ENCODE peak calls at places on chromosomes 1 and 21, in six cellular contexts. Z is left lung, B is esophagus squamous epithelium, T is psoas muscle, L is ovary, U is lung. M is an unnamed sample.
A peak's percentile ranks its signal among the peaks of the same experiment; 100 is the strongest.

GRCh38 chr1:82264762-82265161 is 464.0 kb downstream of the ADGRL2 start:
- DNase-seq in Z (no peak), B (no peak), T (no peak), L (no peak), U (no peak), M (no peak)

GRCh38 chr1:198153804-198154203 is 3.0 kb upstream of the NEK7 start:
- DNase-seq in Z (no peak), B (no peak), T (no peak), L (no peak), U (no peak), M (no peak)

GRCh38 chr1:211305044-211305443 is 21.6 kb upstream of the TRAF5 start:
- DNase-seq in Z (no peak), B (no peak), T (no peak), L (no peak), U (no peak), M (no peak)

GRCh38 chr1:205326812-205327466 is 5.4 kb upstream of the NUAK2 start:
- DNase-seq in Z (no peak), B (no peak), T (no peak), L (no peak), U (no peak), M (no peak)

GRCh38 chr1:224533517-224533916 is 82.6 kb upstream of the CNIH3 start:
- DNase-seq in Z (no peak), B (no peak), T (no peak), L (no peak), U (no peak), M (no peak)

GRCh38 chr1:8016244-8017241 is 9.6 kb downstream of the ERRFI1 start:
- DNase-seq in Z (no peak), B (no peak), T (no peak), L (no peak), U (no peak), M (no peak)

GRCh38 chr1:227449051-227449450 is 114.3 kb upstream of the ZNF678 start:
- DNase-seq in Z (no peak), B (no peak), T (no peak), L (no peak), U (peak; percentile 42), M (peak; percentile 51)

GRCh38 chr1:39692152-39693064 is 1.2 kb upstream of the HPCAL4 start:
- DNase-seq in Z (peak; percentile 83), B (no peak), T (no peak), L (peak; percentile 51), U (peak; percentile 39), M (peak; percentile 47)

GRCh38 chr1:59375321-59376220 is 78.7 kb downstream of the FGGY start:
- DNase-seq in Z (no peak), B (no peak), T (no peak), L (no peak), U (no peak), M (no peak)

GRCh38 chr21:15071012-15071411 is 6.2 kb upstream of the NRIP1 start:
- DNase-seq in Z (no peak), B (no peak), T (no peak), L (no peak), U (no peak), M (no peak)

GRCh38 chr1:175494950-175495349 is 248.4 kb downstream of the TNR start:
- DNase-seq in Z (no peak), B (no peak), T (no peak), L (no peak), U (no peak), M (no peak)

GRCh38 chr1:153832293-153832692 is 57.1 kb downstream of the SLC27A3 start:
- DNase-seq in Z (no peak), B (no peak), T (no peak), L (no peak), U (no peak), M (no peak)

GRCh38 chr1:53292690-53293089 is 35.2 kb downstream of the LRP8 start:
- DNase-seq in Z (no peak), B (no peak), T (no peak), L (no peak), U (no peak), M (no peak)

GRCh38 chr1:66048011-66048410 is 255.3 kb downstream of the PDE4B start:
- DNase-seq in Z (no peak), B (no peak), T (no peak), L (no peak), U (no peak), M (no peak)

GRCh38 chr1:101257500-101258325 is 20.9 kb downstream of the S1PR1 start:
- DNase-seq in Z (no peak), B (no peak), T (no peak), L (no peak), U (peak; percentile 42), M (peak; percentile 61)

GRCh38 chr1:234862944-234863515 is 253.1 kb upstream of the IRF2BP2 start:
- DNase-seq in Z (no peak), B (no peak), T (peak; percentile 87), L (peak; percentile 61), U (no peak), M (peak; percentile 67)

GRCh38 chr1:22750671-22751016 is 40.0 kb downstream of the EPHB2 start:
- DNase-seq in Z (no peak), B (no peak), T (no peak), L (no peak), U (no peak), M (no peak)

GRCh38 chr1:16250547-16251251 is 13.7 kb upstream of the CPLANE2 start:
- DNase-seq in Z (no peak), B (no peak), T (no peak), L (no peak), U (no peak), M (no peak)

GRCh38 chr1:29475256-29475800 is 239.0 kb downstream of the PTPRU start:
- DNase-seq in Z (no peak), B (no peak), T (no peak), L (no peak), U (no peak), M (no peak)

GRCh38 chr1:212012034-212012740 is 23.2 kb downstream of the INTS7 start:
- DNase-seq in Z (no peak), B (no peak), T (peak; percentile 59), L (peak; percentile 67), U (peak; percentile 69), M (peak; percentile 75)

GRCh38 chr21:34936874-34937563 is 112.1 kb downstream of the RUNX1 start:
- DNase-seq in Z (no peak), B (no peak), T (no peak), L (no peak), U (no peak), M (no peak)

GRCh38 chr1:18636762-18637552 is 6.3 kb downstream of the PAX7 start:
- DNase-seq in Z (no peak), B (no peak), T (no peak), L (no peak), U (no peak), M (no peak)

GRCh38 chr1:117095237-117095636 is 26.3 kb downstream of the TRIM45 start:
- DNase-seq in Z (no peak), B (no peak), T (no peak), L (no peak), U (no peak), M (no peak)

GRCh38 chr1:8740034-8740449 is 77.4 kb downstream of the RERE start:
- DNase-seq in Z (no peak), B (no peak), T (no peak), L (no peak), U (no peak), M (no peak)

GRCh38 chr1:10494418-10494753 is 19.6 kb downstream of the PEX14 start:
- DNase-seq in Z (no peak), B (no peak), T (no peak), L (no peak), U (no peak), M (no peak)

GRCh38 chr1:10494754-10495474 is 20.2 kb downstream of the PEX14 start:
- DNase-seq in Z (peak; percentile 92), B (no peak), T (peak; percentile 78), L (peak; percentile 66), U (peak; percentile 81), M (peak; percentile 78)

GRCh38 chr1:10497109-10497508 is 22.4 kb downstream of the PEX14 start:
- DNase-seq in Z (no peak), B (no peak), T (no peak), L (no peak), U (no peak), M (no peak)

GRCh38 chr1:10495942-10496341 is 21.2 kb downstream of the PEX14 start:
- DNase-seq in Z (no peak), B (no peak), T (no peak), L (no peak), U (no peak), M (no peak)

GRCh38 chr1:10495475-10495817 is 20.7 kb downstream of the PEX14 start:
- DNase-seq in Z (no peak), B (no peak), T (no peak), L (no peak), U (no peak), M (no peak)
- H3K27ac ChIP-seq in Z (no peak overlapping the region), B (peak overlapping the region; percentile 94), T (peak overlapping the region; percentile 68), L (no peak overlapping the region), U (no peak overlapping the region), M (peak overlapping the region; percentile 74)

GRCh38 chr1:30751830-30752650 is 5.5 kb downstream of the LAPTM5 start:
- DNase-seq in Z (no peak), B (no peak), T (no peak), L (no peak), U (no peak), M (no peak)
- H3K4me1 ChIP-seq in Z (peaks cover 87% of the 10 kb centered on the region), B (peaks cover 32% of the 10 kb centered on the region), T (peaks cover 7% of the 10 kb centered on the region), L (no peaks in the 10 kb centered on the region), U (peaks cover 5% of the 10 kb centered on the region), M (no peaks in the 10 kb centered on the region)

GRCh38 chr21:36489103-36489785 is 9.3 kb upstream of the CLDN14 start:
- DNase-seq in Z (no peak), B (no peak), T (no peak), L (no peak), U (no peak), M (no peak)

GRCh38 chr21:36491191-36491916 is 11.4 kb upstream of the CLDN14 start:
- DNase-seq in Z (no peak), B (no peak), T (no peak), L (no peak), U (no peak), M (no peak)

GRCh38 chr21:36499578-36500471 is 19.9 kb upstream of the CLDN14 start:
- DNase-seq in Z (no peak), B (no peak), T (peak; percentile 77), L (no peak), U (no peak), M (peak; percentile 45)

DNA sequence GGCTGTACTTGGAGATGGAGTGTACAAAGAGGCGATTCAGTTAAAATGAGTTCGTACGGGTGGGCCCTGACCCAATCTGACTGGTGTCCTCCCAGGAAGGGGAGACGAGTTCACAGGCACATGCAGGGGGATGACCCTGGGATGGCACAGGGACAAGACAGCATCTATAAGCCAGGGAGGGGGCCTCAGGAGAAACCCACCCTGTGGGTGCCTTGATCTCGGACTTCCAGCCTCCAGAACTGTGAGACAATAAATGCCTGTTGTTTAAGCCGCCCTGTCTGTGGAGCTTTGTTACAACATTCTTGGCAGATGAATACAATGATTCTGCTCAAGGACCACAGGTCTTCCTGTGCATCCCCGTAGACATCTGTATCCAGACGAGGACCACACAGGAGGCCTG is 14.6 kb upstream of the CLDN14 start:
- DNase-seq in Z (no peak), B (no peak), T (no peak), L (no peak), U (no peak), M (no peak)
- H3K27ac ChIP-seq in Z (no peak overlapping the region), B (no peak overlapping the region), T (no peak overlapping the region), L (no peak overlapping the region), U (no peak overlapping the region), M (no peak overlapping the region)

DNA sequence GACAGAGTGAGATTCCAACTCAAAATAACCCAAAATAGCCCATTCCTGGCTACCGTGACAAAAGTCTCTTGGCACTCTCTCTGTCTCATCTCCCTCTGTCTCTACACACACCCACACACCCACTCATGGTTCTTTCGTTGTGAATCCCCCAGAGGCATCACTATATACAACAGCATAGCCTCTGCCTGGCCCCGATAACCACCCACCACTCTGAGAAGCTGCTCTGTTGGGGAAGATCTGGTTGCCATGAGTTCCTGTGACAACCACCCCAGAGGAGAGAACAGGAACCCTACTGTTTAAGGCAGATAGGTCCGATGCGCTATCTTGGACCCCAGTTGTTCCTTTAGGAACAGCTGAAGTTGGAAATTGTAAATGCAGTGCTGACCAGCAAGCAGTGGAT is 70.4 kb upstream of the LYST start:
- DNase-seq in Z (no peak), B (no peak), T (no peak), L (no peak), U (no peak), M (no peak)
- H3K4me1 ChIP-seq in Z (peaks cover 80% of the 10 kb centered on the region), B (peaks cover 31% of the 10 kb centered on the region), T (no peaks in the 10 kb centered on the region), L (no peaks in the 10 kb centered on the region), U (peaks cover 18% of the 10 kb centered on the region), M (no peaks in the 10 kb centered on the region)

M was measured in body of pancreas.